ENCODE peak calls at places on chromosome 18, in seven cellular contexts. One of them, this sample, is unnamed.

GRCh38 chr18:54924948-54925347 is 34.3 kb downstream of the CCDC68 start:
- DNase-seq in MM.1S: no peak
- DNase-seq in neuronal stem cell: no peak
- DNase-seq in fibroblast of the aortic adventitia: peak
- DNase-seq in IMR-90: peak
- DNase-seq in skeletal muscle cell: no peak
- DNase-seq in kidney epithelial cell: no peak
- DNase-seq in this sample: no peak

GRCh38 chr18:7388752-7389151 is 157.9 kb downstream of the LRRC30 start:
- DNase-seq in MM.1S: no peak
- DNase-seq in neuronal stem cell: peak
- DNase-seq in fibroblast of the aortic adventitia: no peak
- DNase-seq in IMR-90: no peak
- DNase-seq in skeletal muscle cell: no peak
- DNase-seq in kidney epithelial cell: no peak
- DNase-seq in this sample: no peak

GRCh38 chr18:62518460-62519375 is 4.1 kb upstream of the ZCCHC2 start:
- DNase-seq in MM.1S: no peak
- DNase-seq in neuronal stem cell: no peak
- DNase-seq in fibroblast of the aortic adventitia: no peak
- DNase-seq in IMR-90: no peak
- DNase-seq in skeletal muscle cell: no peak
- DNase-seq in kidney epithelial cell: no peak
- DNase-seq in this sample: no peak

GRCh38 chr18:8480506-8481328 is 128.5 kb upstream of the RAB12 start:
- DNase-seq in MM.1S: peak
- DNase-seq in neuronal stem cell: peak
- DNase-seq in fibroblast of the aortic adventitia: peak
- DNase-seq in IMR-90: peak
- DNase-seq in skeletal muscle cell: no peak
- DNase-seq in kidney epithelial cell: peak
- DNase-seq in this sample: peak

GRCh38 chr18:8627540-8627939 is 18.3 kb downstream of the RAB12 start:
- DNase-seq in MM.1S: no peak
- DNase-seq in neuronal stem cell: no peak
- DNase-seq in fibroblast of the aortic adventitia: no peak
- DNase-seq in IMR-90: no peak
- DNase-seq in skeletal muscle cell: no peak
- DNase-seq in kidney epithelial cell: no peak
- DNase-seq in this sample: no peak

GRCh38 chr18:12911025-12911927 is 27.2 kb upstream of the PTPN2 start:
- DNase-seq in MM.1S: no peak
- DNase-seq in neuronal stem cell: no peak
- DNase-seq in fibroblast of the aortic adventitia: no peak
- DNase-seq in IMR-90: no peak
- DNase-seq in skeletal muscle cell: no peak
- DNase-seq in kidney epithelial cell: no peak
- DNase-seq in this sample: peak

GRCh38 chr18:48767090-48767670 is 183.6 kb downstream of the SMAD7 start:
- DNase-seq in MM.1S: no peak
- DNase-seq in neuronal stem cell: no peak
- DNase-seq in fibroblast of the aortic adventitia: peak
- DNase-seq in IMR-90: peak
- DNase-seq in skeletal muscle cell: no peak
- DNase-seq in kidney epithelial cell: no peak
- DNase-seq in this sample: no peak

GRCh38 chr18:55633032-55633431 is 45.0 kb upstream of the TCF4 start:
- DNase-seq in MM.1S: no peak
- DNase-seq in neuronal stem cell: no peak
- DNase-seq in fibroblast of the aortic adventitia: peak
- DNase-seq in IMR-90: no peak
- DNase-seq in skeletal muscle cell: peak
- DNase-seq in kidney epithelial cell: no peak
- DNase-seq in this sample: no peak

GRCh38 chr18:46723856-46724415 is 32.9 kb downstream of the ST8SIA5 start:
- DNase-seq in MM.1S: no peak
- DNase-seq in neuronal stem cell: no peak
- DNase-seq in fibroblast of the aortic adventitia: no peak
- DNase-seq in IMR-90: no peak
- DNase-seq in skeletal muscle cell: no peak
- DNase-seq in kidney epithelial cell: no peak
- DNase-seq in this sample: no peak

GRCh38 chr18:55343396-55344073 is 244.5 kb downstream of the TCF4 start:
- DNase-seq in MM.1S: peak
- DNase-seq in neuronal stem cell: no peak
- DNase-seq in fibroblast of the aortic adventitia: peak
- DNase-seq in IMR-90: peak
- DNase-seq in skeletal muscle cell: no peak
- DNase-seq in kidney epithelial cell: no peak
- DNase-seq in this sample: no peak

GRCh38 chr18:52869942-52870907 is 530.2 kb downstream of the DCC start:
- DNase-seq in MM.1S: no peak
- DNase-seq in neuronal stem cell: peak
- DNase-seq in fibroblast of the aortic adventitia: no peak
- DNase-seq in IMR-90: no peak
- DNase-seq in skeletal muscle cell: no peak
- DNase-seq in kidney epithelial cell: no peak
- DNase-seq in this sample: no peak

GRCh38 chr18:13615432-13615861 is 110.9 kb downstream of the FAM210A start:
- DNase-seq in MM.1S: no peak
- DNase-seq in neuronal stem cell: no peak
- DNase-seq in fibroblast of the aortic adventitia: no peak
- DNase-seq in IMR-90: no peak
- DNase-seq in skeletal muscle cell: no peak
- DNase-seq in kidney epithelial cell: no peak
- DNase-seq in this sample: no peak

GRCh38 chr18:62717059-62717849 is 1.9 kb downstream of the PHLPP1 start:
- DNase-seq in MM.1S: peak
- DNase-seq in neuronal stem cell: no peak
- DNase-seq in fibroblast of the aortic adventitia: peak
- DNase-seq in IMR-90: peak
- DNase-seq in skeletal muscle cell: peak
- DNase-seq in kidney epithelial cell: peak
- DNase-seq in this sample: no peak

GRCh38 chr18:74456017-74456408 is 1.1 kb downstream of the DIPK1C start:
- DNase-seq in MM.1S: no peak
- DNase-seq in neuronal stem cell: no peak
- DNase-seq in fibroblast of the aortic adventitia: no peak
- DNase-seq in IMR-90: no peak
- DNase-seq in skeletal muscle cell: no peak
- DNase-seq in kidney epithelial cell: no peak
- DNase-seq in this sample: no peak
- H3K4me3 ChIP-seq in MM.1S: no peak
- H3K4me3 ChIP-seq in neuronal stem cell: peak
- H3K4me3 ChIP-seq in fibroblast of the aortic adventitia: no peak
- H3K4me3 ChIP-seq in IMR-90: no peak
- H3K4me3 ChIP-seq in skeletal muscle cell: no peak
- H3K4me3 ChIP-seq in kidney epithelial cell: no peak
- H3K4me3 ChIP-seq in this sample: peak

GRCh38 chr18:44945847-44946490 is 265.3 kb downstream of the SETBP1 start:
- DNase-seq in MM.1S: no peak
- DNase-seq in neuronal stem cell: peak
- DNase-seq in fibroblast of the aortic adventitia: no peak
- DNase-seq in IMR-90: no peak
- DNase-seq in skeletal muscle cell: no peak
- DNase-seq in kidney epithelial cell: no peak
- DNase-seq in this sample: no peak

GRCh38 chr18:44941519-44941918 is 260.8 kb downstream of the SETBP1 start:
- DNase-seq in MM.1S: no peak
- DNase-seq in neuronal stem cell: no peak
- DNase-seq in fibroblast of the aortic adventitia: no peak
- DNase-seq in IMR-90: no peak
- DNase-seq in skeletal muscle cell: no peak
- DNase-seq in kidney epithelial cell: no peak
- DNase-seq in this sample: no peak

GRCh38 chr18:44946529-44947113 is 265.9 kb downstream of the SETBP1 start:
- DNase-seq in MM.1S: no peak
- DNase-seq in neuronal stem cell: no peak
- DNase-seq in fibroblast of the aortic adventitia: no peak
- DNase-seq in IMR-90: no peak
- DNase-seq in skeletal muscle cell: no peak
- DNase-seq in kidney epithelial cell: no peak
- DNase-seq in this sample: no peak

GRCh38 chr18:44942073-44942472 is 261.4 kb downstream of the SETBP1 start:
- DNase-seq in MM.1S: no peak
- DNase-seq in neuronal stem cell: no peak
- DNase-seq in fibroblast of the aortic adventitia: no peak
- DNase-seq in IMR-90: no peak
- DNase-seq in skeletal muscle cell: no peak
- DNase-seq in kidney epithelial cell: no peak
- DNase-seq in this sample: no peak

DNA sequence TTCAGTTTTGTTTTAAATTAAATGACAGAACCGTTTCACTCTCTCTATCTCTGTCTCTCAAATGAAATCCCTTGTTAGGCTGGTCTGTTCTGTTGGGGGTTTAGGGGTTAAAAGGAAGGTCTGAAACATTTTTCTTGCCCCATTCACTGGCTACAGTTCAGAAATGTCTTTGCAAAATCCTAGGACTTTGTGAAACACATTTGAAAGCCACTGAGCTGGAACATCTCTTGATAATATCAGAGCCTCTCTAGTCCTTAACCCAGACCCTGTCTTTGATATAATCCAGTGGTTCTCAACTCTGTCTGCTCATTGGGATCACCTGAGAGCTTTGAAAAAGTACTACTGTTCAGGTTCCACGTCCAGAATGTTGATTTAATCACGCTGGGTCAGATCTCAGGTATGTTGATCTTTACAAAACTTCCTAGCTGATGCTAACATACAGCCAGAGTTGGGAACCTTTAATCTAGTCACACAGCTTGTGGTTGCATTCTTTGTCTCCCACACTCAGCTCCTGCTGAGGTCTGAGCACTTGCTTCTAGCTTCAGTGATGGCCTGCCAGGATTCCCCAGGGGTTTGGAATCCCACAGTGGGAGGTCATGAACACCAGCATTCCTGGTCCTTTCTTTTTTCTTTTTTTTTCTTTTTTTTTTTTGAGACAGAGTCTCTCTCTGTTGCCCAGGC is 262.7 kb downstream of the SETBP1 start:
- DNase-seq in MM.1S: no peak
- DNase-seq in neuronal stem cell: no peak
- DNase-seq in fibroblast of the aortic adventitia: peak
- DNase-seq in IMR-90: no peak
- DNase-seq in skeletal muscle cell: no peak
- DNase-seq in kidney epithelial cell: peak
- DNase-seq in this sample: no peak
- H3K4me3 ChIP-seq in MM.1S: no peak
- H3K4me3 ChIP-seq in neuronal stem cell: no peak
- H3K4me3 ChIP-seq in fibroblast of the aortic adventitia: no peak
- H3K4me3 ChIP-seq in IMR-90: no peak
- H3K4me3 ChIP-seq in skeletal muscle cell: no peak
- H3K4me3 ChIP-seq in kidney epithelial cell: no peak
- H3K4me3 ChIP-seq in this sample: no peak

DNA sequence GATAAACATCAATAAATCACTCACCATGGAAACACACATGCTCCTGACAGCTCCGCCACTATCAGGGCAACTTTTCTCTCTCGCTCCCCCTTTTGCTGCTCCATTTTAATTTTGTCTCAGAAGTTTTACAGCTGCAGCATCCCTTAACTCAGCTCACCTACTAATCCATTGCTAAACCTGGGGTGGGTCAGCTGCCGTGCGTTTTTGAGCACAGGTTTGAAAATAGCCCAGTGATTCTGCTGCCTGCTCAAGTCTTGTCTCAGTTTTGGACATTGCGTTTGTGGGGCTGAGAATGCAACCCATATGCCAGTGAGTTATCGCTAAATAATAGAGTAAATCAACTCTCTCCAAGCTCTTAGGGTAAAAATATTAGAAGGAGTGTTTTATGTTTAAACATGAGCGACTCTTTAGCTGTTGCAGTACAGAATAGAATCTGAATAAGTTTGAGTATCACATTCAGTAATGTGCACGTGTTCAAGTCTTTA is 2.1 kb downstream of the TSHZ1 start:
- DNase-seq in MM.1S: no peak
- DNase-seq in neuronal stem cell: no peak
- DNase-seq in fibroblast of the aortic adventitia: no peak
- DNase-seq in IMR-90: no peak
- DNase-seq in skeletal muscle cell: no peak
- DNase-seq in kidney epithelial cell: no peak
- DNase-seq in this sample: no peak
- H3K4me3 ChIP-seq in MM.1S: peak
- H3K4me3 ChIP-seq in neuronal stem cell: no peak
- H3K4me3 ChIP-seq in fibroblast of the aortic adventitia: peak
- H3K4me3 ChIP-seq in IMR-90: peak
- H3K4me3 ChIP-seq in skeletal muscle cell: peak
- H3K4me3 ChIP-seq in kidney epithelial cell: peak
- H3K4me3 ChIP-seq in this sample: peak

GRCh38 chr18:69838003-69838402 is 109.7 kb downstream of the CD226 start:
- DNase-seq in MM.1S: no peak
- DNase-seq in neuronal stem cell: no peak
- DNase-seq in fibroblast of the aortic adventitia: no peak
- DNase-seq in IMR-90: no peak
- DNase-seq in skeletal muscle cell: no peak
- DNase-seq in kidney epithelial cell: no peak
- DNase-seq in this sample: no peak
- H3K4me3 ChIP-seq in MM.1S: no peak
- H3K4me3 ChIP-seq in neuronal stem cell: no peak
- H3K4me3 ChIP-seq in fibroblast of the aortic adventitia: no peak
- H3K4me3 ChIP-seq in IMR-90: no peak
- H3K4me3 ChIP-seq in skeletal muscle cell: no peak
- H3K4me3 ChIP-seq in kidney epithelial cell: no peak
- H3K4me3 ChIP-seq in this sample: no peak

GRCh38 chr18:74797577-74798151 is 200.0 kb downstream of the ZNF407 start:
- DNase-seq in MM.1S: no peak
- DNase-seq in neuronal stem cell: no peak
- DNase-seq in fibroblast of the aortic adventitia: no peak
- DNase-seq in IMR-90: no peak
- DNase-seq in skeletal muscle cell: no peak
- DNase-seq in kidney epithelial cell: no peak
- DNase-seq in this sample: no peak
- H3K4me3 ChIP-seq in MM.1S: peak
- H3K4me3 ChIP-seq in neuronal stem cell: no peak
- H3K4me3 ChIP-seq in fibroblast of the aortic adventitia: no peak
- H3K4me3 ChIP-seq in IMR-90: no peak
- H3K4me3 ChIP-seq in skeletal muscle cell: no peak
- H3K4me3 ChIP-seq in kidney epithelial cell: no peak
- H3K4me3 ChIP-seq in this sample: peak

GRCh38 chr18:58443671-58444070 is 185.2 kb downstream of the ALPK2 start:
- DNase-seq in MM.1S: no peak
- DNase-seq in neuronal stem cell: peak
- DNase-seq in fibroblast of the aortic adventitia: no peak
- DNase-seq in IMR-90: no peak
- DNase-seq in skeletal muscle cell: no peak
- DNase-seq in kidney epithelial cell: no peak
- DNase-seq in this sample: no peak

GRCh38 chr18:58438161-58438983 is 190.5 kb downstream of the ALPK2 start:
- DNase-seq in MM.1S: peak
- DNase-seq in neuronal stem cell: no peak
- DNase-seq in fibroblast of the aortic adventitia: peak
- DNase-seq in IMR-90: peak
- DNase-seq in skeletal muscle cell: no peak
- DNase-seq in kidney epithelial cell: no peak
- DNase-seq in this sample: no peak

GRCh38 chr18:58438984-58439311 is 189.9 kb downstream of the ALPK2 start:
- DNase-seq in MM.1S: peak
- DNase-seq in neuronal stem cell: no peak
- DNase-seq in fibroblast of the aortic adventitia: no peak
- DNase-seq in IMR-90: no peak
- DNase-seq in skeletal muscle cell: no peak
- DNase-seq in kidney epithelial cell: no peak
- DNase-seq in this sample: no peak
- H3K4me3 ChIP-seq in MM.1S: peak
- H3K4me3 ChIP-seq in neuronal stem cell: no peak
- H3K4me3 ChIP-seq in fibroblast of the aortic adventitia: peak
- H3K4me3 ChIP-seq in IMR-90: peak
- H3K4me3 ChIP-seq in skeletal muscle cell: peak
- H3K4me3 ChIP-seq in kidney epithelial cell: no peak
- H3K4me3 ChIP-seq in this sample: peak

GRCh38 chr18:34650121-34650545 is 60.0 kb upstream of the DTNA start:
- DNase-seq in MM.1S: no peak
- DNase-seq in neuronal stem cell: no peak
- DNase-seq in fibroblast of the aortic adventitia: peak
- DNase-seq in IMR-90: peak
- DNase-seq in skeletal muscle cell: peak
- DNase-seq in kidney epithelial cell: peak
- DNase-seq in this sample: no peak
- H3K4me3 ChIP-seq in MM.1S: no peak
- H3K4me3 ChIP-seq in neuronal stem cell: no peak
- H3K4me3 ChIP-seq in fibroblast of the aortic adventitia: no peak
- H3K4me3 ChIP-seq in IMR-90: no peak
- H3K4me3 ChIP-seq in skeletal muscle cell: no peak
- H3K4me3 ChIP-seq in kidney epithelial cell: no peak
- H3K4me3 ChIP-seq in this sample: no peak

This sample was measured in left ventricle myocardium inferior.